ENCODE peak calls at places on chromosomes 4 and X, in four cellular contexts. One of them, this sample, is unnamed.

GRCh38 chrX:13432776-13433605 is 113.1 kb upstream of the ATXN3L start:
- DNase-seq in stromal cell of bone marrow: peak; percentile 84
- DNase-seq in Caki2: peak; percentile 39
- DNase-seq in uterus: no peak
- DNase-seq in this sample: peak; percentile 70

GRCh38 chr4:141567326-141567915 is 69.0 kb upstream of the IL15 start:
- DNase-seq in stromal cell of bone marrow: no peak
- DNase-seq in uterus: no peak
- DNase-seq in Caki2: peak; percentile 75
- DNase-seq in this sample: no peak

GRCh38 chr4:60195256-60195655 is 1004.9 kb upstream of the ADGRL3 start:
- DNase-seq in Caki2: no peak
- DNase-seq in stromal cell of bone marrow: no peak
- DNase-seq in uterus: no peak
- DNase-seq in this sample: no peak

GRCh38 chrX:115324194-115324593 is 34.7 kb downstream of the LUZP4 start:
- DNase-seq in Caki2: no peak
- DNase-seq in stromal cell of bone marrow: peak; percentile 21
- DNase-seq in uterus: peak; percentile 44
- DNase-seq in this sample: no peak

GRCh38 chr4:16123356-16124084 is 39.7 kb upstream of the PROM1 start:
- DNase-seq in stromal cell of bone marrow: no peak
- DNase-seq in uterus: no peak
- DNase-seq in Caki2: no peak
- DNase-seq in this sample: no peak

GRCh38 chr4:173293663-173294062 is 40.5 kb downstream of the HMGB2 start:
- DNase-seq in stromal cell of bone marrow: no peak
- DNase-seq in Caki2: no peak
- DNase-seq in uterus: no peak
- DNase-seq in this sample: no peak

GRCh38 chr4:87353592-87353991 is 30.9 kb upstream of the HSD17B13 start:
- DNase-seq in uterus: peak; percentile 59
- DNase-seq in Caki2: peak; percentile 30
- DNase-seq in stromal cell of bone marrow: peak; percentile 44
- DNase-seq in this sample: peak; percentile 69

GRCh38 chr4:166282081-166282770 is 409.2 kb downstream of the TLL1 start:
- DNase-seq in Caki2: no peak
- DNase-seq in stromal cell of bone marrow: no peak
- DNase-seq in uterus: no peak
- DNase-seq in this sample: no peak

GRCh38 chr4:1370321-1371124 is 23.5 kb downstream of the UVSSA start:
- DNase-seq in stromal cell of bone marrow: no peak
- DNase-seq in Caki2: no peak
- DNase-seq in uterus: no peak
- DNase-seq in this sample: no peak

GRCh38 chr4:84491420-84491819 is 7.7 kb downstream of the NKX6-1 start:
- DNase-seq in stromal cell of bone marrow: no peak
- DNase-seq in uterus: no peak
- DNase-seq in Caki2: no peak
- DNase-seq in this sample: no peak

GRCh38 chrX:56232221-56233082 is at the start of gene KLF8:
- DNase-seq in uterus: peak; percentile 58
- DNase-seq in stromal cell of bone marrow: no peak
- DNase-seq in Caki2: peak; percentile 42
- DNase-seq in this sample: no peak

GRCh38 chrX:15055146-15055930 is 182.1 kb downstream of the MOSPD2 start:
- DNase-seq in uterus: no peak
- DNase-seq in Caki2: peak; percentile 38
- DNase-seq in stromal cell of bone marrow: peak; percentile 3
- DNase-seq in this sample: no peak

GRCh38 chr4:15695764-15696163 is 7.1 kb upstream of the BST1 start:
- DNase-seq in Caki2: no peak
- DNase-seq in uterus: no peak
- DNase-seq in stromal cell of bone marrow: no peak
- DNase-seq in this sample: no peak

GRCh38 chr4:87056884-87057283 is 122.1 kb downstream of the AFF1 start:
- DNase-seq in uterus: no peak
- DNase-seq in stromal cell of bone marrow: no peak
- DNase-seq in Caki2: no peak
- DNase-seq in this sample: no peak

GRCh38 chrX:97309717-97310116 is 426.0 kb downstream of the RPA4 start:
- DNase-seq in uterus: no peak
- DNase-seq in Caki2: no peak
- DNase-seq in stromal cell of bone marrow: no peak
- DNase-seq in this sample: no peak

GRCh38 chr4:144674711-144675110 is 28.8 kb downstream of the HHIP start:
- DNase-seq in Caki2: no peak
- DNase-seq in stromal cell of bone marrow: no peak
- DNase-seq in uterus: no peak
- DNase-seq in this sample: no peak

GRCh38 chr4:146945556-146946374 is at the start of gene TTC29:
- DNase-seq in Caki2: peak; percentile 82
- DNase-seq in uterus: peak; percentile 91
- DNase-seq in stromal cell of bone marrow: peak; percentile 82
- DNase-seq in this sample: peak; percentile 66

GRCh38 chr4:184096561-184097239 is 121.0 kb downstream of the ENPP6 start:
- DNase-seq in Caki2: no peak
- DNase-seq in uterus: no peak
- DNase-seq in stromal cell of bone marrow: peak; percentile 40
- DNase-seq in this sample: no peak

GRCh38 chrX:151700581-151700980 is 5.3 kb downstream of the PRRG3 start:
- DNase-seq in Caki2: no peak
- DNase-seq in uterus: no peak
- DNase-seq in stromal cell of bone marrow: no peak
- DNase-seq in this sample: no peak

GRCh38 chr4:123096038-123096437 is 173.6 kb upstream of the NUDT6 start:
- DNase-seq in stromal cell of bone marrow: no peak
- DNase-seq in Caki2: no peak
- DNase-seq in uterus: no peak
- DNase-seq in this sample: no peak

GRCh38 chrX:1354036-1355019 is 17.7 kb downstream of the IL3RA start:
- DNase-seq in uterus: no peak
- DNase-seq in stromal cell of bone marrow: no peak
- DNase-seq in Caki2: no peak
- DNase-seq in this sample: no peak

GRCh38 chr4:185470503-185471195 is 884 bp downstream of the CCDC110 start:
- DNase-seq in stromal cell of bone marrow: no peak
- DNase-seq in uterus: peak; percentile 68
- DNase-seq in Caki2: peak; percentile 59
- DNase-seq in this sample: peak; percentile 86

GRCh38 chr4:169312690-169313422 is 42.1 kb upstream of the SH3RF1 start:
- DNase-seq in stromal cell of bone marrow: no peak
- DNase-seq in uterus: no peak
- DNase-seq in Caki2: no peak
- DNase-seq in this sample: no peak

GRCh38 chr4:3704669-3705068 is 61.5 kb upstream of the ADRA2C start:
- DNase-seq in Caki2: no peak
- DNase-seq in uterus: no peak
- DNase-seq in stromal cell of bone marrow: no peak
- DNase-seq in this sample: no peak

GRCh38 chr4:81509822-81510221 is 38.1 kb upstream of the RASGEF1B start:
- DNase-seq in uterus: no peak
- DNase-seq in Caki2: no peak
- DNase-seq in stromal cell of bone marrow: no peak
- DNase-seq in this sample: no peak

GRCh38 chrX:23662187-23662586 is 5.1 kb upstream of the PRDX4 start:
- DNase-seq in uterus: no peak
- DNase-seq in Caki2: no peak
- DNase-seq in stromal cell of bone marrow: no peak
- DNase-seq in this sample: no peak

GRCh38 chr4:95267081-95267480 is 281.7 kb downstream of the UNC5C start:
- DNase-seq in Caki2: peak; percentile 23
- DNase-seq in uterus: no peak
- DNase-seq in stromal cell of bone marrow: no peak
- DNase-seq in this sample: no peak

GRCh38 chrX:110407910-110408545 is 49.4 kb downstream of the RTL9 start:
- DNase-seq in Caki2: peak; percentile 43
- DNase-seq in stromal cell of bone marrow: no peak
- DNase-seq in uterus: no peak
- DNase-seq in this sample: no peak

GRCh38 chr4:25862411-25863346 is at the start of gene SEL1L3:
- DNase-seq in uterus: peak; percentile 20
- DNase-seq in Caki2: no peak
- DNase-seq in stromal cell of bone marrow: no peak
- DNase-seq in this sample: no peak

GRCh38 chr4:152172146-152172545 is 363.7 kb downstream of the FBXW7 start:
- DNase-seq in uterus: no peak
- DNase-seq in stromal cell of bone marrow: no peak
- DNase-seq in Caki2: no peak
- DNase-seq in this sample: no peak

GRCh38 chrX:12237131-12237530 is 98.9 kb downstream of the FRMPD4 start:
- DNase-seq in stromal cell of bone marrow: no peak
- DNase-seq in uterus: no peak
- DNase-seq in Caki2: no peak
- DNase-seq in this sample: no peak

GRCh38 chr4:7876096-7876993 is 63.3 kb downstream of the AFAP1 start:
- DNase-seq in stromal cell of bone marrow: no peak
- DNase-seq in Caki2: no peak
- DNase-seq in uterus: no peak
- DNase-seq in this sample: no peak

GRCh38 chr4:128654465-128654864 is 155.0 kb upstream of the JADE1 start:
- DNase-seq in stromal cell of bone marrow: no peak
- DNase-seq in Caki2: no peak
- DNase-seq in uterus: no peak
- DNase-seq in this sample: no peak

GRCh38 chr4:141339966-141340365 is 119.3 kb downstream of the ZNF330 start:
- DNase-seq in uterus: no peak
- DNase-seq in Caki2: no peak
- DNase-seq in stromal cell of bone marrow: no peak
- DNase-seq in this sample: no peak

GRCh38 chr4:22427676-22428075 is 88.2 kb downstream of the ADGRA3 start:
- DNase-seq in Caki2: no peak
- DNase-seq in uterus: no peak
- DNase-seq in stromal cell of bone marrow: no peak
- DNase-seq in this sample: no peak